ENCODE peak calls at places on chromosome 7, in five cellular contexts. One of them, this sample, is unnamed.

GRCh38 chr7:2519119-2519930 is at the start of gene LFNG:
- DNase-seq in Calu3: peak
- DNase-seq in RCC 7860: peak
- DNase-seq in nephron progenitor cell: peak
- DNase-seq in immature natural killer cell: peak
- DNase-seq in this sample: peak

GRCh38 chr7:50982626-50983025 is 199.9 kb upstream of the GRB10 start:
- DNase-seq in Calu3: peak
- DNase-seq in RCC 7860: no peak
- DNase-seq in nephron progenitor cell: no peak
- DNase-seq in immature natural killer cell: no peak
- DNase-seq in this sample: no peak

GRCh38 chr7:139950881-139951525 is 111.7 kb downstream of the PARP12 start:
- DNase-seq in Calu3: no peak
- DNase-seq in RCC 7860: no peak
- DNase-seq in nephron progenitor cell: no peak
- DNase-seq in immature natural killer cell: no peak
- DNase-seq in this sample: no peak

GRCh38 chr7:98210513-98211220 is 572 bp upstream of the BHLHA15 start:
- DNase-seq in Calu3: no peak
- DNase-seq in RCC 7860: no peak
- DNase-seq in nephron progenitor cell: peak
- DNase-seq in immature natural killer cell: no peak
- DNase-seq in this sample: no peak

GRCh38 chr7:77679608-77680007 is 16.7 kb upstream of the RSBN1L start:
- DNase-seq in Calu3: no peak
- DNase-seq in RCC 7860: no peak
- DNase-seq in nephron progenitor cell: no peak
- DNase-seq in immature natural killer cell: no peak
- DNase-seq in this sample: no peak

GRCh38 chr7:101216001-101216859 is 1.2 kb downstream of the PLOD3 start:
- DNase-seq in Calu3: no peak
- DNase-seq in RCC 7860: no peak
- DNase-seq in nephron progenitor cell: no peak
- DNase-seq in immature natural killer cell: peak
- DNase-seq in this sample: no peak

GRCh38 chr7:138460176-138460648 is at the start of gene TRIM24:
- DNase-seq in Calu3: no peak
- DNase-seq in RCC 7860: peak
- DNase-seq in nephron progenitor cell: no peak
- DNase-seq in immature natural killer cell: no peak
- DNase-seq in this sample: no peak

GRCh38 chr7:27179030-27179429 is 4.9 kb upstream of the HOXA10 start:
- DNase-seq in Calu3: no peak
- DNase-seq in RCC 7860: no peak
- DNase-seq in nephron progenitor cell: peak
- DNase-seq in immature natural killer cell: no peak
- DNase-seq in this sample: no peak

GRCh38 chr7:2001601-2002442 is 230.9 kb downstream of the MAD1L1 start:
- DNase-seq in Calu3: no peak
- DNase-seq in RCC 7860: no peak
- DNase-seq in nephron progenitor cell: no peak
- DNase-seq in immature natural killer cell: no peak
- DNase-seq in this sample: no peak